ENCODE peak calls at places on chromosomes 4 and X, in seven cellular contexts. I, U, A, O, Y, L and J are unnamed samples. For H3K4me1, the result is how much of the 10 kb centered on the place peaks cover.

GRCh38 chr4:1021386-1022050 is 10.1 kb downstream of the FGFRL1 start:
- DNase-seq in I (no peak), U (no peak), A (no peak), O (no peak), Y (no peak), L (no peak), J (no peak)

GRCh38 chr4:139841464-139842195 is 176.0 kb downstream of the MGST2 start:
- DNase-seq in I (peak), U (no peak), A (no peak), O (no peak), Y (no peak), L (no peak), J (no peak)

GRCh38 chr4:127709456-127709855 is 20.7 kb upstream of the SLC25A31 start:
- DNase-seq in I (no peak), U (peak), A (no peak), O (no peak), Y (no peak), L (peak), J (no peak)

GRCh38 chr4:112807083-112807482 is 170.1 kb downstream of the LARP7 start:
- DNase-seq in I (no peak), U (no peak), A (no peak), O (no peak), Y (no peak), L (no peak), J (no peak)

GRCh38 chr4:140150636-140150885 is 3.4 kb downstream of the MAML3 start:
- DNase-seq in I (peak), U (no peak), A (no peak), O (no peak), Y (no peak), L (peak), J (peak)

GRCh38 chrX:149938427-149939270 is at the start of gene EOLA2:
- DNase-seq in I (peak), U (peak), A (peak), O (peak), Y (peak), L (peak), J (peak)

GRCh38 chrX:115988825-115989224 is 181.7 kb upstream of the AGTR2 start:
- DNase-seq in I (no peak), U (no peak), A (no peak), O (no peak), Y (no peak), L (no peak), J (no peak)

GRCh38 chr4:128350449-128351045 is 62.9 kb upstream of the PGRMC2 start:
- DNase-seq in I (no peak), U (no peak), A (no peak), O (no peak), Y (no peak), L (no peak), J (no peak)

GRCh38 chrX:129609395-129609794 is 45.4 kb downstream of the APLN start:
- DNase-seq in I (no peak), U (no peak), A (no peak), O (no peak), Y (no peak), L (no peak), J (no peak)

GRCh38 chr4:99438578-99438875 is 3.4 kb upstream of the ADH7 start:
- DNase-seq in I (no peak), U (no peak), A (no peak), O (no peak), Y (no peak), L (no peak), J (no peak)
- H3K4me3 ChIP-seq in I (no peak), U (no peak), A (no peak), O (no peak), Y (no peak), L (no peak), J (no peak)

GRCh38 chr4:165347647-165348569 is 20.4 kb downstream of the MSMO1 start:
- DNase-seq in I (no peak), U (no peak), A (no peak), O (no peak), Y (no peak), L (no peak), J (no peak)
- H3K4me1 ChIP-seq in I (under half), U (under half), A (under half), O (under half), Y (under half), L (under half), J (under half)

GRCh38 chr4:108834787-108835384 is 72.0 kb upstream of the ETNPPL start:
- DNase-seq in I (no peak), U (peak), A (no peak), O (peak), Y (no peak), L (peak), J (no peak)
- TF ChIP-seq CTCF in I (peak), U (peak), A (peak), O (peak), Y (peak), L (peak), J (peak)

GRCh38 chrX:30310429-30311206 is 1.4 kb upstream of the NR0B1 start:
- DNase-seq in I (no peak), U (no peak), A (no peak), O (no peak), Y (no peak), L (no peak), J (no peak)

GRCh38 chrX:30312858-30313257 is 3.7 kb upstream of the NR0B1 start:
- DNase-seq in I (no peak), U (no peak), A (no peak), O (no peak), Y (no peak), L (no peak), J (no peak)

GRCh38 chrX:30317308-30317707 is 8.1 kb upstream of the NR0B1 start:
- DNase-seq in I (no peak), U (no peak), A (no peak), O (no peak), Y (no peak), L (no peak), J (no peak)

GRCh38 chrX:30309139-30309571 is at the start of gene NR0B1:
- DNase-seq in I (peak), U (peak), A (no peak), O (no peak), Y (peak), L (no peak), J (no peak)

DNA sequence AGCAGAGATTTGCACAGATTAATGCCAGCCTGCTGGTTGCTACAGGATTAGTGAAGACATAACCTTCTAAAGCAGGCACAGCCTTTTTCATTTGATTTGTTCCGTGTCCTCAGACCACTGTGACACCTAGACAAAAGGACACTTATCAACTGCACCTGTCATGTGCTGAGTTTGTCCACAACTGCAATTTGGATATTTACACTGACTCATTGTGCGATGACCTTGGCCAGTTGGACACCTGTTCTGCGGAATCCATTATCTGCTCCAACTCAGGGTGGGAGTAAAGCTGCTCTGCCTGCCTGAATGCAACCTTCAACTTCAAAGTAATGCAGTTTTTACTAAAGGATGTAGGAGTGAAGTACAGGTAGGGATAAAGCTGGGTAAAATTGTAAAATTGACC is 4.1 kb upstream of the NR0B1 start:
- DNase-seq in I (no peak), U (no peak), A (no peak), O (no peak), Y (no peak), L (no peak), J (no peak)
- H3K4me3 ChIP-seq in I (no peak), U (no peak), A (no peak), O (no peak), Y (no peak), L (no peak), J (no peak)